ENCODE peak calls at places on chromosomes 1 and 21, in nine cellular contexts. S, P, B, T, D, Z, Q, K and X are unnamed samples.

GRCh38 chr1:151255381-151255780 is 847 bp downstream of the PSMD4 start:
- DNase-seq in S (no peak), P (no peak), B (no peak), T (no peak), D (peak), Z (no peak), Q (no peak), K (no peak), X (no peak)

GRCh38 chr1:226322986-226323385 is 14.0 kb upstream of the LIN9 start:
- DNase-seq in S (no peak), P (no peak), B (no peak), T (no peak), D (no peak), Z (no peak), Q (no peak), K (no peak), X (no peak)

GRCh38 chr21:45769896-45770295 is 126.4 kb downstream of the PCBP3 start:
- DNase-seq in S (no peak), P (no peak), B (no peak), T (no peak), D (no peak), Z (no peak), Q (no peak), K (no peak), X (no peak)

GRCh38 chr1:66747500-66747899 is 4.8 kb upstream of the DYNLT5 start:
- DNase-seq in S (no peak), P (no peak), B (no peak), T (no peak), D (no peak), Z (peak), Q (no peak), K (no peak), X (no peak)

GRCh38 chr1:154403300-154403943 is 1.7 kb upstream of the IL6R start:
- DNase-seq in S (no peak), P (no peak), B (peak), T (no peak), D (no peak), Z (no peak), Q (no peak), K (no peak), X (no peak)

GRCh38 chr1:46011121-46011695 is 121.2 kb downstream of the PIK3R3 start:
- DNase-seq in S (no peak), P (no peak), B (no peak), T (no peak), D (no peak), Z (no peak), Q (no peak), K (no peak), X (no peak)

GRCh38 chr1:204190212-204191211 is 5.8 kb downstream of the KISS1 start:
- DNase-seq in S (no peak), P (no peak), B (peak), T (no peak), D (peak), Z (peak), Q (no peak), K (peak), X (no peak)

GRCh38 chr1:11204396-11205190 is 15.4 kb downstream of the ANGPTL7 start:
- DNase-seq in S (no peak), P (no peak), B (no peak), T (no peak), D (no peak), Z (peak), Q (no peak), K (no peak), X (no peak)

GRCh38 chr1:241702436-241702835 is 50.4 kb downstream of the WDR64 start:
- DNase-seq in S (no peak), P (no peak), B (no peak), T (no peak), D (no peak), Z (peak), Q (no peak), K (no peak), X (peak)

GRCh38 chr1:21840981-21841380 is 28.9 kb downstream of the LDLRAD2 start:
- DNase-seq in S (no peak), P (no peak), B (no peak), T (no peak), D (no peak), Z (no peak), Q (no peak), K (peak), X (no peak)

GRCh38 chr1:200367841-200368534 is 41.8 kb downstream of the ZNF281 start:
- DNase-seq in S (no peak), P (no peak), B (no peak), T (no peak), D (peak), Z (peak), Q (no peak), K (no peak), X (no peak)

GRCh38 chr1:218383051-218383450 is 37.9 kb downstream of the TGFB2 start:
- DNase-seq in S (no peak), P (no peak), B (no peak), T (no peak), D (no peak), Z (no peak), Q (no peak), K (no peak), X (no peak)

GRCh38 chr1:32318127-32318869 is 17.7 kb downstream of the MARCKSL1 start:
- DNase-seq in S (no peak), P (no peak), B (no peak), T (no peak), D (no peak), Z (no peak), Q (no peak), K (no peak), X (no peak)

GRCh38 chr21:45135868-45136267 is 61.5 kb downstream of the ADARB1 start:
- DNase-seq in S (no peak), P (no peak), B (no peak), T (no peak), D (no peak), Z (no peak), Q (no peak), K (no peak), X (peak)

GRCh38 chr1:168408531-168409242 is 128.0 kb downstream of the TBX19 start:
- DNase-seq in S (no peak), P (no peak), B (no peak), T (no peak), D (peak), Z (no peak), Q (peak), K (no peak), X (no peak)

GRCh38 chr1:17279001-17279830 is 28.8 kb upstream of the PADI4 start:
- DNase-seq in S (no peak), P (no peak), B (no peak), T (no peak), D (no peak), Z (no peak), Q (no peak), K (no peak), X (no peak)

GRCh38 chr1:23451452-23451851 is 26.9 kb upstream of the TCEA3 start:
- DNase-seq in S (no peak), P (no peak), B (no peak), T (no peak), D (no peak), Z (peak), Q (no peak), K (no peak), X (no peak)